ENCODE peak calls at places on chromosomes 3 and 15, in nine cellular contexts. T is fibroblast of mammary gland, Y is foreskin keratinocyte, M is GM10248, X is esophagus squamous epithelium, L is mucosa of descending colon, D is cardiac fibroblast, Z is uterus, U is GM13976. Q is an unnamed sample.

GRCh38 chr15:101647251-101647650 is 4.9 kb downstream of the TM2D3 start:
- DNase-seq in M (no peak), X (no peak), L (no peak), D (no peak), Y (no peak), U (no peak), Z (no peak), T (no peak), Q (no peak)

GRCh38 chr15:48411971-48412591 is 80.9 kb downstream of the DUT start:
- DNase-seq in Z (no peak), U (no peak), M (no peak), L (no peak), X (no peak), D (peak), Y (no peak), T (peak), Q (no peak)

GRCh38 chr15:77575203-77575934 is 57.3 kb downstream of the LINGO1 start:
- DNase-seq in X (no peak), T (no peak), D (no peak), Z (no peak), Y (no peak), U (no peak), M (no peak), L (peak), Q (no peak)

GRCh38 chr15:72319360-72319984 is 485 bp downstream of the CELF6 start:
- DNase-seq in Z (peak), Y (no peak), M (peak), D (peak), X (no peak), T (peak), L (peak), U (peak), Q (peak)

GRCh38 chr3:41792806-41793205 is 169.1 kb downstream of the ULK4 start:
- DNase-seq in L (no peak), U (no peak), T (no peak), X (no peak), M (no peak), Z (no peak), Y (no peak), D (no peak), Q (no peak)

GRCh38 chr3:75171632-75172230 is 492.4 kb upstream of the FRG2C start:
- DNase-seq in T (peak), U (no peak), Y (peak), Z (no peak), L (no peak), D (peak), M (no peak), X (no peak), Q (no peak)

GRCh38 chr15:82808634-82809041 is 790 bp upstream of the WHAMM start:
- DNase-seq in D (no peak), Y (no peak), U (no peak), L (no peak), Z (no peak), T (no peak), X (no peak), M (no peak), Q (no peak)

GRCh38 chr15:85475317-85475701 is 94.9 kb downstream of the AKAP13 start:
- DNase-seq in M (peak), L (no peak), U (no peak), Z (no peak), X (no peak), T (no peak), Y (no peak), D (no peak), Q (peak)

GRCh38 chr3:66603161-66603611 is 102.4 kb upstream of the LRIG1 start:
- DNase-seq in U (no peak), M (no peak), Z (no peak), T (no peak), D (no peak), X (no peak), Y (peak), L (no peak), Q (no peak)

GRCh38 chr3:53780806-53781205 is 65.4 kb downstream of the CHDH start:
- DNase-seq in Y (no peak), D (no peak), T (no peak), M (no peak), U (no peak), L (no peak), X (no peak), Z (no peak), Q (no peak)

GRCh38 chr3:55692958-55693558 is 206.0 kb upstream of the WNT5A start:
- DNase-seq in X (no peak), L (no peak), Z (no peak), D (no peak), U (no peak), Y (peak), M (no peak), T (peak), Q (no peak)

GRCh38 chr15:36844453-36845094 is 255.8 kb downstream of the MEIS2 start:
- DNase-seq in Y (no peak), T (peak), U (no peak), X (no peak), M (no peak), L (no peak), Z (no peak), D (peak), Q (no peak)

GRCh38 chr3:188296761-188297689 is 143.1 kb downstream of the LPP start:
- DNase-seq in Y (no peak), L (no peak), M (no peak), D (peak), U (no peak), Z (peak), T (peak), X (no peak), Q (no peak)

GRCh38 chr3:30607032-30607833 is 832 bp downstream of the TGFBR2 start:
- DNase-seq in M (peak), U (peak), X (peak), T (no peak), Y (no peak), Z (peak), D (peak), L (peak), Q (peak)

GRCh38 chr15:28025413-28025812 is 73.7 kb downstream of the OCA2 start:
- DNase-seq in L (no peak), M (no peak), T (no peak), Y (no peak), X (no peak), Z (no peak), D (no peak), U (no peak), Q (no peak)

GRCh38 chr3:184491867-184492615 is 69.5 kb upstream of the EPHB3 start:
- DNase-seq in M (no peak), L (peak), T (no peak), Z (peak), X (no peak), Y (no peak), U (no peak), D (no peak), Q (no peak)

GRCh38 chr3:180026997-180027396 is 9.7 kb downstream of the PEX5L start:
- DNase-seq in T (no peak), D (no peak), Z (no peak), L (no peak), M (no peak), U (no peak), Y (no peak), X (no peak), Q (no peak)

GRCh38 chr15:38024293-38025091 is 90.1 kb downstream of the TMCO5A start:
- DNase-seq in Y (peak), X (no peak), T (no peak), M (no peak), Z (no peak), L (no peak), D (no peak), U (no peak), Q (no peak)

GRCh38 chr3:15102833-15103232 is 3.9 kb upstream of the RBSN start:
- DNase-seq in U (no peak), X (no peak), Z (no peak), Y (peak), D (no peak), T (peak), M (no peak), L (no peak), Q (no peak)

GRCh38 chr3:37024092-37024491 is 30.8 kb downstream of the MLH1 start:
- DNase-seq in Y (no peak), D (peak), U (peak), M (no peak), L (no peak), T (peak), Z (no peak), X (no peak), Q (peak)

GRCh38 chr3:197029511-197030167 is at the start of gene MELTF:
- DNase-seq in D (peak), Y (peak), Z (peak), M (peak), T (peak), X (no peak), U (peak), L (peak), Q (peak)

GRCh38 chr3:183375787-183376186 is 52.6 kb downstream of the MCF2L2 start:
- DNase-seq in M (peak), X (no peak), Z (no peak), T (no peak), L (no peak), U (no peak), Y (no peak), D (no peak), Q (no peak)

GRCh38 chr15:98002874-98003273 is 42.4 kb downstream of the ARRDC4 start:
- DNase-seq in U (no peak), Y (no peak), X (no peak), L (no peak), Z (no peak), M (no peak), D (no peak), T (no peak), Q (no peak)

GRCh38 chr3:121757087-121757811 is 7.7 kb upstream of the GOLGB1 start:
- DNase-seq in Z (no peak), L (no peak), U (no peak), Y (no peak), X (no peak), D (peak), T (no peak), M (no peak), Q (no peak)

GRCh38 chr15:62240121-62240520 is 75.0 kb upstream of the C2CD4B start:
- DNase-seq in D (no peak), M (no peak), L (no peak), X (no peak), U (no peak), Y (no peak), T (no peak), Z (no peak), Q (no peak)

GRCh38 chr15:63945005-63945788 is 101.1 kb downstream of the DAPK2 start:
- DNase-seq in U (peak), D (peak), Z (peak), T (peak), Y (peak), X (peak), M (peak), L (peak), Q (peak)

GRCh38 chr15:67836477-67836876 is 3.4 kb downstream of the RNU6-1 start:
- DNase-seq in T (peak), L (no peak), U (peak), D (peak), Z (peak), X (no peak), M (no peak), Y (no peak), Q (peak)

GRCh38 chr3:67804089-67804488 is 149.7 kb upstream of the SUCLG2 start:
- DNase-seq in L (no peak), Y (no peak), D (peak), M (no peak), T (no peak), U (no peak), X (no peak), Z (no peak), Q (no peak)

GRCh38 chr3:54527953-54528352 is 399.9 kb downstream of the LRTM1 start:
- DNase-seq in M (no peak), L (no peak), U (no peak), Y (no peak), Z (no peak), X (no peak), T (peak), D (peak), Q (no peak)

GRCh38 chr3:56836276-56837163 is 34.8 kb upstream of the ARHGEF3 start:
- DNase-seq in Z (no peak), M (no peak), T (peak), Y (peak), X (no peak), D (peak), L (no peak), U (no peak), Q (no peak)

GRCh38 chr3:46420931-46421330 is 13.9 kb downstream of the CCRL2 start:
- DNase-seq in M (no peak), L (no peak), X (no peak), U (no peak), D (no peak), T (no peak), Z (no peak), Y (no peak), Q (no peak)

GRCh38 chr3:171883893-171884279 is 40.7 kb downstream of the TMEM212 start:
- DNase-seq in L (no peak), Z (no peak), U (no peak), X (no peak), D (no peak), M (no peak), T (no peak), Y (no peak), Q (no peak)

GRCh38 chr3:141646760-141647561 is 91.1 kb upstream of the RNF7 start:
- DNase-seq in L (no peak), X (no peak), M (no peak), T (peak), D (peak), Y (peak), Z (no peak), U (no peak), Q (no peak)

DNA sequence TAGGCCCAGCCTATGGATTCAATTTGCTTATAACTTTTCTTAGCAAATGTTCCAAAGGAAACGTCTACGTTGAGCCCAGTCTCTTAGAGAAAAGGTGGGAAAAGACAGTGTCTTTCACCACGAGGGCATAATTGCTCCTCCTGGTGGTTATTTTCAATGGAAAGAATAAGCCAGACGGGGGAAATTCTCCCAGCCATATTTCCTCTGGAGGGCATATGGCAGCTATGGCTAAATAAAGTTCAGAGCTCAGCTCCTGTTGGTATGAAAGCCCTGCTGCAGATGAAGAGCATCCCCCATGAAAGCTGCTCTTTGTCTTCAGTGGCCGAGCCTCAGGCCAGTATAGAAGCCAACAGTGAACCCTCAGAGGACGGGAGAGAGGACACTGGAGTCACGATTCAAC is 297.9 kb downstream of the RYR3 start:
- DNase-seq in M (no peak), T (peak), D (no peak), Y (no peak), Z (no peak), U (no peak), L (no peak), X (no peak), Q (no peak)
- TF ChIP-seq CTCF in M (no peak), T (peak), D (peak), Y (peak), Z (peak), U (no peak), L (no peak), X (no peak), Q (no peak)

GRCh38 chr15:80747317-80748053 is 31.7 kb upstream of the CEMIP start:
- DNase-seq in Y (no peak), D (no peak), Z (no peak), L (no peak), U (no peak), X (no peak), M (no peak), T (no peak), Q (no peak)
- TF ChIP-seq CTCF in Y (no peak), D (no peak), Z (no peak), L (no peak), U (no peak), X (no peak), M (no peak), T (no peak), Q (no peak)

GRCh38 chr15:57343526-57343925 is 32.8 kb upstream of the CGNL1 start:
- DNase-seq in L (no peak), X (no peak), Z (no peak), T (no peak), U (no peak), D (no peak), M (no peak), Y (no peak), Q (no peak)

GRCh38 chr15:57343018-57343417 is 33.3 kb upstream of the CGNL1 start:
- DNase-seq in U (no peak), L (no peak), M (no peak), X (no peak), T (no peak), Z (no peak), Y (no peak), D (no peak), Q (no peak)

GRCh38 chr15:57344282-57344681 is 32.0 kb upstream of the CGNL1 start:
- DNase-seq in X (no peak), T (no peak), L (no peak), Z (no peak), U (no peak), Y (no peak), D (no peak), M (no peak), Q (no peak)

GRCh38 chr15:57348081-57348480 is 28.2 kb upstream of the CGNL1 start:
- DNase-seq in Y (no peak), X (no peak), U (no peak), T (no peak), Z (no peak), D (no peak), L (no peak), M (no peak), Q (no peak)

GRCh38 chr15:57345584-57345983 is 30.7 kb upstream of the CGNL1 start:
- DNase-seq in T (no peak), D (peak), U (no peak), Y (no peak), Z (no peak), L (no peak), X (no peak), M (no peak), Q (no peak)
- TF ChIP-seq CTCF in T (no peak), D (peak), U (no peak), Y (peak), Z (peak), L (no peak), X (no peak), M (no peak), Q (no peak)

DNA sequence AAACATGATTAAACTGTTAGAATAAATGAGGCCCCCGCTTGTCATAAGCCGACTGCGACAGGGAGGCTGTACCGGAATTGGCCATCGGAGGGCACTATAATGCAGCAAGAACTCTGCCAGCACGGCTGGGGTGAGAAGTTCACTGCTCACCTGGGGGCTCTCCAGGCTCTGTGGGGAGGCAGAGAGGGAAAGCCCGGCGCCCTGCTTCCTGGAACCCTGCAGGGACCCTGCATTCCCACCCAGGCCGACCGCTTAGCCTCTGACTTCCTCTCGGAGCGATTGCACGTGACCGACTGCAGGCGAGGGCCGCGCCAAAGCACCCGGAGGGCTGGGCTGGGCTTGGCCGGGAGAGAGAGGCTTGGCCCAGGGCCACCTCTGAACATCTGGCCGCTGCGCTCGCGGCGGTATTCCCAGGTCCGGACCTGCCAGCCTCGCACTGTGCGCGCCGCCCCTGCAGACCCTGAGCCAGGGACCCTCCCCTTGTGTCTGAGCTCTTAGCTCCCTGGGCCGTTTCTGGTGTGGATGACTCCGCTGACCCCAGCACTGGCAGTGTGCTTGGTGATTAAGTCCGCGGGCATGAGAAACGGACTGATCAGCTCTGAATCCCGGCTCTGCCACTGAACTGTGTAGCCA is 26.2 kb downstream of the DRD3 start:
- DNase-seq in M (peak), U (peak), X (peak), Z (peak), L (peak), Y (peak), D (peak), T (peak), Q (peak)
- TF ChIP-seq CTCF in M (peak), U (peak), X (peak), Z (peak), L (peak), Y (peak), D (peak), T (peak), Q (peak)

GRCh38 chr3:87997966-87998365 is 60.8 kb downstream of the CGGBP1 start:
- DNase-seq in X (no peak), Y (no peak), Z (no peak), U (no peak), L (no peak), M (no peak), T (no peak), D (no peak), Q (no peak)

GRCh38 chr3:88000853-88001252 is 58.0 kb downstream of the CGGBP1 start:
- DNase-seq in L (no peak), Y (no peak), T (peak), D (peak), Z (no peak), U (no peak), X (no peak), M (no peak), Q (no peak)

GRCh38 chr3:88002448-88002847 is 56.4 kb downstream of the CGGBP1 start:
- DNase-seq in T (no peak), M (no peak), X (no peak), D (no peak), L (no peak), U (no peak), Y (no peak), Z (no peak), Q (no peak)

GRCh38 chr3:88005066-88005465 is 53.7 kb downstream of the CGGBP1 start:
- DNase-seq in U (peak), L (no peak), Y (peak), T (peak), D (peak), X (no peak), M (no peak), Z (no peak), Q (peak)

GRCh38 chr3:88003115-88003755 is 55.6 kb downstream of the CGGBP1 start:
- DNase-seq in Y (peak), Z (no peak), D (peak), U (peak), X (no peak), L (no peak), T (peak), M (peak), Q (no peak)
- TF ChIP-seq CTCF in Y (peak), Z (peak), D (peak), U (peak), X (peak), L (peak), T (peak), M (peak), Q (peak)

DNA sequence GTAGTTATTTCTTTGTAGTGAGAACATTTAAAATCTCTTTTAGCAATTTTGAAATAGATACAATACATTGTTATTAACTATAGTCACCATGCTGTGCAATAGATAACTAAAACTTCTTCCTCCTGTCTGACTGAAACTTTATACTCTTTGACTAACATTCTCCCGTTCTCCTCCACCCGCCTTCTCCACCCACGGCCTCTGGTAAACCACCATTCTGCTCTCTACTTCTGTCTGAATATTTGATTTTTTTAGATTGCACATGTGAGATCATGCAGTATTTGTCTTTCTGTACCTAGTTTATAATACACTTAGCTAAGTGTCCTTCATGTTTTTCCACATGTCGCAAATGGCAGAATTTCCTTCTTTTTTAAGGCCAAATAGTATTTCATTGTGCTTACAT is 72.8 kb upstream of the RBM5 start:
- DNase-seq in Y (no peak), M (no peak), L (no peak), U (no peak), X (no peak), Z (no peak), D (no peak), T (no peak), Q (no peak)
- TF ChIP-seq CTCF in Y (no peak), M (no peak), L (no peak), U (no peak), X (no peak), Z (no peak), D (no peak), T (no peak), Q (no peak)

Q was measured in GM20000.